ENCODE peak calls at places on chromosomes 11 and 22, in six cellular contexts. M, F, K, O, S and N are unnamed samples.

GRCh38 chr22:24952837-24953293 is 349 bp downstream of the KIAA1671 start:
- DNase-seq in K (no peak), M (peak), S (peak), O (no peak), F (no peak), N (no peak)

GRCh38 chr22:31122196-31122531 is 602 bp upstream of the INPP5J start:
- DNase-seq in O (no peak), K (no peak), M (no peak), S (no peak), F (no peak), N (no peak)

GRCh38 chr22:30198152-30198845 is 48.3 kb downstream of the LIF start:
- DNase-seq in K (no peak), O (no peak), M (no peak), S (no peak), F (no peak), N (no peak)

GRCh38 chr11:42049650-42050049 is 590.2 kb upstream of the LRRC4C start:
- DNase-seq in F (no peak), O (no peak), S (no peak), M (no peak), K (no peak), N (no peak)

GRCh38 chr11:102306817-102307814 is 10.2 kb upstream of the BIRC3 start:
- DNase-seq in O (peak), S (no peak), M (no peak), F (no peak), K (no peak), N (no peak)

GRCh38 chr11:111352235-111352746 is 26.8 kb downstream of the POU2AF1 start:
- DNase-seq in F (no peak), K (no peak), O (no peak), M (no peak), S (no peak), N (no peak)

GRCh38 chr11:112499153-112499907 is 238.7 kb upstream of the PLET1 start:
- DNase-seq in M (no peak), K (no peak), O (no peak), S (no peak), F (no peak), N (no peak)

GRCh38 chr22:43126506-43127165 is 16.1 kb downstream of the BIK start:
- DNase-seq in K (peak), S (no peak), F (no peak), O (no peak), M (no peak), N (no peak)

GRCh38 chr11:9982796-9983579 is 311.0 kb downstream of the SBF2 start:
- DNase-seq in F (no peak), S (no peak), K (no peak), M (no peak), O (no peak), N (peak)

GRCh38 chr22:22955866-22956535 is 68.4 kb downstream of the IGLL5 start:
- DNase-seq in S (peak), F (peak), O (peak), M (no peak), K (peak), N (no peak)

GRCh38 chr22:38413085-38414008 is 41.7 kb downstream of the KCNJ4 start:
- DNase-seq in M (peak), O (no peak), S (no peak), K (no peak), F (no peak), N (peak)

GRCh38 chr22:22520667-22521602 is 865 bp upstream of the ZNF280A start:
- DNase-seq in F (peak), K (no peak), M (no peak), O (no peak), S (no peak), N (no peak)

GRCh38 chr22:19232620-19233019 is 54.1 kb upstream of the SLC25A1 start:
- DNase-seq in K (no peak), O (no peak), M (no peak), S (no peak), F (no peak), N (no peak)

GRCh38 chr11:119193626-119194025 is 8.4 kb downstream of the NHERF4 start:
- DNase-seq in O (no peak), F (no peak), M (no peak), K (no peak), S (no peak), N (peak)

GRCh38 chr11:121418625-121419114 is 33.4 kb upstream of the SORL1 start:
- DNase-seq in M (peak), F (no peak), S (no peak), K (no peak), O (peak), N (no peak)

GRCh38 chr22:50326959-50327710 is at the start of gene DENND6B:
- DNase-seq in F (peak), M (peak), O (peak), K (no peak), S (peak), N (no peak)

GRCh38 chr11:74729397-74729796 is 1.8 kb downstream of the CHRDL2 start:
- DNase-seq in K (no peak), F (no peak), S (no peak), M (peak), O (no peak), N (no peak)

GRCh38 chr11:123482225-123482624 is 52.2 kb downstream of the GRAMD1B start:
- DNase-seq in K (no peak), S (no peak), M (no peak), O (no peak), F (no peak), N (no peak)

GRCh38 chr11:59097113-59097708 is 9.8 kb upstream of the FAM111B start:
- DNase-seq in S (peak), O (peak), F (peak), K (peak), M (no peak), N (no peak)

GRCh38 chr11:117786099-117786870 is 10.7 kb downstream of the DSCAML1 start:
- DNase-seq in O (no peak), M (no peak), F (no peak), K (no peak), S (no peak), N (no peak)

GRCh38 chr22:28544431-28544868 is 135.2 kb downstream of the TTC28 start:
- DNase-seq in O (no peak), M (no peak), F (no peak), S (no peak), K (no peak), N (no peak)

GRCh38 chr11:128208329-128209220 is 378.8 kb downstream of the ETS1 start:
- DNase-seq in M (peak), K (peak), S (no peak), F (no peak), O (no peak), N (no peak)

GRCh38 chr11:23755769-23756168 is 741.1 kb upstream of the LUZP2 start:
- DNase-seq in M (no peak), O (no peak), F (no peak), K (no peak), S (no peak), N (no peak)

GRCh38 chr11:66183581-66184048 is 84.8 kb upstream of the RAB1B start:
- DNase-seq in O (no peak), K (no peak), M (no peak), F (no peak), S (no peak), N (no peak)

GRCh38 chr22:49724030-49724892 is 103.4 kb downstream of the BRD1 start:
- DNase-seq in K (no peak), F (no peak), O (no peak), S (peak), M (no peak), N (peak)

GRCh38 chr22:43186272-43187170 is at the start of gene TTLL12:
- DNase-seq in S (peak), M (peak), F (peak), O (peak), K (no peak), N (peak)

GRCh38 chr11:128725630-128726461 is 32.0 kb downstream of the FLI1 start:
- DNase-seq in K (peak), F (peak), M (no peak), O (peak), S (no peak), N (no peak)

GRCh38 chr11:23509023-23509422 is 648.7 kb upstream of the CCDC179 start:
- DNase-seq in M (no peak), K (peak), S (no peak), F (no peak), O (no peak), N (no peak)

GRCh38 chr22:17119481-17120202 is 1.5 kb downstream of the TMEM121B start:
- DNase-seq in O (no peak), M (no peak), K (no peak), S (peak), F (no peak), N (peak)

GRCh38 chr22:38572065-38572464 is 2.1 kb upstream of the DMC1 start:
- DNase-seq in S (peak), M (no peak), K (no peak), O (no peak), F (peak), N (no peak)

GRCh38 chr22:24707477-24707816 is 67.1 kb downstream of the PIWIL3 start:
- DNase-seq in F (no peak), O (no peak), S (no peak), M (no peak), K (no peak), N (no peak)

GRCh38 chr11:27718346-27718852 is 18.1 kb upstream of the BDNF start:
- DNase-seq in F (no peak), M (no peak), S (peak), K (peak), O (no peak), N (no peak)

GRCh38 chr11:82462588-82462987 is 271.1 kb downstream of the FAM181B start:
- DNase-seq in M (no peak), S (no peak), K (no peak), O (no peak), F (no peak), N (no peak)

GRCh38 chr22:42811510-42811909 is 45.6 kb downstream of the ARFGAP3 start:
- DNase-seq in K (no peak), O (no peak), M (no peak), F (no peak), S (no peak), N (no peak)

DNA sequence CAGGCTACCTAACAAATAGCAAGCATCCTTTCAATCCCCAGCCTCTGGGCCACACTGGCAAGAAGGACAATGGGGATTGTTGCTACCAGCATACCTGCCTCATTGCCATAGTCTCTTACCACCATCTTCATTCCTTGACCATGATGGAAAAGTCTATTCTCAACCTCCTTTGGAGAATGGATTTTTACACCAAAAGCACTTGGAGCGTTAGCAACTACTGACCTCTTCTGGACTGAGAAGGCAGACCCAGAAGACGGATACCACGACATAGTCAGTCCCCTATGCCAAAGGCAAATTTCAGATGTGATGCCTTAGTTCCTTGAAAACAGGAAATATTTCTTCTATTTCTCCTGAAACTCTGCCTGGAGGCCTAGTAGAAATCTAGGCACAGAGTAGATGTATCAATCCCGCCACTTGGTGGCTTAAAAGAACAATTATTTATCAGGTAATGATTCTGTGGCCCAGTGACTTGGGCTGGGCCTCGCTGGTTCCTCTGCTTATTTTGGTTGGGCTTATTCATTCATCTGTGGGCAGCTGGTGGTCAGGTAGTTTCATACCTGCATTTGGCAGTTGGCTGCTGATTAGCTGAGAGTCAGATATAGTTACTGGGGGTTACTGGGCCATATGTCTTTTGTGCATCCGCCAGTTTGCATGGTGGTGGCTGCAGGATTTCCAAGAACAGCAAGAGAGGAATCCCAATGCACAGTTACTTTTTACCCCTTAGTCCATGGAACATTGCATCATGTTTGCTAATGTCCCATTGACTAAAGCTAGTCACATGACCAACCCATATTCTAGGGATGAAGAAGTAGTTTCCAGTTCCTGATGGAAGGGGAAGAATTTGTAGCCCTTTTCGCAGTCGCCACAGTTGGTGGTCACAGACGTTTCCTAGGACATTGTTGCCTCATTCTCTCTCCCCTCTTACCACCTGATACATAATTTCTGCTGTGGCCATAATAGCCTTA is 75.2 kb downstream of the DHCR7 start:
- DNase-seq in S (no peak), O (no peak), K (peak), F (no peak), M (no peak), N (no peak)
- TF ChIP-seq CTCF in S (no peak), O (no peak), K (peak), F (no peak), M (peak), N (peak)

DNA sequence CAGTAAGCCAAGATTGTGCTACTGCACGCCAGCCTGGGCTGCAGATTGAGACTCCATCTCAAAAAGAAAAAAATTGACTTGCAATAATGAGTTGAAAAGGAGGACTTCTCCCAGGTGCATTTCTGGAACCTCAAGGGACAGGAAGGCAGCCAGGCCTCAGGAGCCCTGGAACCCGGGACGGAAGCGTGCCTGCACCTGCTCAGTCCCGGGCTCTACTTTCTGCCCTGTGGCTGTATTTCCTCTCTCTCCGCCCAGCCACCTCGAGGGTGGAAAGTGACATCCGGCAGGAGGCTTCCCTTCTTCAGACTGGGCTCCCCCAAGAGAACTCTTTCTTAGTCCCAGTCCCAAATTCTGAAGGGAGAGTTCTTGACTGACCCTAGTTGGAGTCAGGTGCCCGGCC is 20.2 kb upstream of the GAL start:
- DNase-seq in M (no peak), K (no peak), S (no peak), O (no peak), F (no peak), N (no peak)
- TF ChIP-seq CTCF in M (no peak), K (no peak), S (no peak), O (no peak), F (no peak), N (no peak)

GRCh38 chr11:103987631-103988594 is 48.5 kb upstream of the DDI1 start:
- DNase-seq in S (no peak), F (no peak), M (no peak), K (no peak), O (no peak), N (no peak)
- TF ChIP-seq CTCF in S (no peak), F (no peak), M (no peak), K (no peak), O (no peak), N (no peak)

GRCh38 chr11:32411937-32412615 is 23.3 kb downstream of the WT1 start:
- DNase-seq in K (no peak), O (no peak), F (no peak), M (no peak), S (no peak), N (no peak)
- TF ChIP-seq CTCF in K (no peak), O (no peak), F (no peak), M (no peak), S (no peak), N (no peak)

GRCh38 chr11:46161201-46161600 is 39.9 kb upstream of the PHF21A start:
- DNase-seq in F (no peak), S (no peak), M (no peak), K (no peak), O (no peak), N (no peak)

GRCh38 chr11:46162700-46163099 is 41.4 kb upstream of the PHF21A start:
- DNase-seq in O (no peak), S (no peak), M (no peak), K (no peak), F (no peak), N (no peak)

GRCh38 chr11:46159694-46160093 is 38.4 kb upstream of the PHF21A start:
- DNase-seq in K (no peak), M (no peak), O (no peak), S (no peak), F (no peak), N (no peak)

DNA sequence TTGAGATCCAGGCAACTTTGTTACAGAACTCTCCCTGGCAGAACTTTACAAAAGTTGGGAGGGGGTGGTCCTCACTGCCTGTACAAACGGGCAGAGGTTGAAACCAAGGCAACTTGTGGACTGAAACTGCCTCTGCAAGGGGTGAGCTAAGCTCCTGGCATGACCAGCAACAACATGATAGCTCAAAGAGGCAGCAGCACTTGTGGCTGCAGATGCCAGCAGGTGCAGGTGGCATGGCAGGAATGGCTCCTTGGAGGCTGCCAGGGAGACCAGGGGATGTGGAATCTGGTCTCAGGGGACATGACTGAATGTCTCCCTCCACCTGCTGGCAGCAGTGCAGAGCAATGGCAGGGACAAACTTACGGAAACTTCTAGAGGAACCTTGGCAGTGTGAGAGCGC is 38.8 kb upstream of the PHF21A start:
- DNase-seq in K (no peak), F (no peak), S (no peak), M (no peak), O (no peak), N (no peak)
- TF ChIP-seq CTCF in K (no peak), F (no peak), S (no peak), M (no peak), O (no peak), N (no peak)

GRCh38 chr11:47187723-47188122 is 1.5 kb upstream of the PACSIN3 start:
- DNase-seq in S (no peak), F (no peak), M (no peak), O (no peak), K (no peak), N (no peak)

GRCh38 chr11:47185305-47186075 is 744 bp downstream of the PACSIN3 start:
- DNase-seq in O (no peak), M (peak), K (no peak), F (no peak), S (peak), N (no peak)

GRCh38 chr11:47184711-47185304 is 1.4 kb downstream of the PACSIN3 start:
- DNase-seq in O (no peak), K (no peak), M (no peak), F (no peak), S (no peak), N (no peak)

GRCh38 chr11:47186937-47187681 is 875 bp upstream of the PACSIN3 start:
- DNase-seq in F (peak), M (no peak), O (peak), K (no peak), S (peak), N (no peak)

DNA sequence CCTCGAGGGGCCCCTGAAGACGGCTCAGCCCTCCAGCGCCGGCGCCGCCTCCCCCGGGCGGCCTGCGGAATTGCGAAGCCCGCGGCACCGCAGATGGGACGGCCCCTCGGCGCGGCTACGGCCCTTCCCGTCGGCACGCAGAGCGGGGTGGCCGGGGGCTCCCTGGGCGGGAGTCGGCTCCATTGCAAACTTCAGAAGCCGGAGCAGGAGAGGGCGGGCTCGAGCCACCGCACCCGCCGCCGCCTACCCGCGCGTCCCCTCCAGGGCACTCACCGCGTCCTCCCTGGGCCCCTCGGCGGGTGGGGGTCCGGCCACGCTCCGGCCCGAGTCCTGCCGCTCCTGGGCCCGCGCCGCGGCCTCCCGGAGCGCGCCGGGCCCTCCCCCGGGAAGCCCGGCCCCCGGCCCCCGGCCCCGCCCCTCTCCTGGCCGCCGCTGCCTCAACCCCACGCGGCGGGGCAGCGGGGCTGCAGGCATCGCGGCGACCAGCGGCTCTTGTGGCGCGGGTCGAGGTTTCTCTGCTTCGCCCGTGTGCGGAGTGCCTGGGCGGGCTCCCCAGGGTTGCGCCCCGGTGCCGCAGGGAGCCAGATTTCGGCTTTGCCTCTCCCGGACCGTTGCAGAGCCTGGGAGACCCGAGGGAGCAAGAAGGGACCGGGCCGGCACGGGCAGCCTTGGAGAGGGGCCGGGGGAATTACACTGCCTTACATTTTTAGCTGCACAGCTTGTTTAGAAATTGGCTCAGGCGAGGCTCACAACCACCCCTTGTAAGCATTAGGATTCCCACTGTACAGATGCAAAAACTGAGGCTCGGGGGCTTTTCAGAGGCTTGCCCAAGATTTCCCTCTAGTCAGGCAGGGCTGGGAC is at the start of gene PACSIN3:
- DNase-seq in K (no peak), S (peak), F (peak), M (no peak), O (peak), N (no peak)
- TF ChIP-seq CTCF in K (no peak), S (no peak), F (no peak), M (no peak), O (no peak), N (peak)